ENCODE peak calls at places on chromosome 19, in eight cellular contexts. S, D, I, F, X, W, M and U are unnamed samples.

GRCh38 chr19:6947745-6948144 is 60.4 kb downstream of the ADGRE1 start:
- DNase-seq in F (no peak), W (no peak), D (peak; percentile 62), X (no peak), M (peak; percentile 66), S (no peak), I (no peak), U (peak; percentile 68)

GRCh38 chr19:38394488-38394887 is 6.0 kb downstream of the SPRED3 start:
- DNase-seq in F (no peak), I (peak; percentile 99), S (no peak), M (peak; percentile 51), X (no peak), W (peak; percentile 86), D (peak; percentile 59), U (no peak)

GRCh38 chr19:18637644-18638630 is 1.1 kb downstream of the KLHL26 start:
- DNase-seq in W (no peak), M (peak; percentile 86), F (no peak), D (no peak), X (no peak), I (peak; percentile 54), S (peak; percentile 73), U (peak; percentile 31)

GRCh38 chr19:36136975-36137686 is 2.7 kb upstream of the CAPNS1 start:
- DNase-seq in D (peak; percentile 51), M (peak; percentile 93), I (no peak), X (peak; percentile 47), F (peak; percentile 81), W (no peak), S (peak; percentile 80), U (peak; percentile 96)

GRCh38 chr19:48752511-48753365 is at the start of gene FUT1:
- DNase-seq in D (peak; percentile 47), S (peak; percentile 95), F (peak; percentile 69), M (peak; percentile 82), X (peak; percentile 37), W (peak; percentile 89), I (peak; percentile 98), U (no peak)

GRCh38 chr19:43574424-43575155 is 737 bp downstream of the XRCC1 start:
- DNase-seq in F (no peak), S (no peak), W (peak; percentile 38), D (peak; percentile 41), X (no peak), M (peak; percentile 60), I (no peak), U (no peak)

GRCh38 chr19:53958168-53958571 is 4.6 kb upstream of the CACNG8 start:
- DNase-seq in X (no peak), F (no peak), W (peak; percentile 86), S (no peak), D (peak; percentile 56), I (peak; percentile 96), M (peak; percentile 65), U (no peak)

GRCh38 chr19:44332145-44332544 is 24.3 kb downstream of the ZNF112 start:
- DNase-seq in X (no peak), F (no peak), D (no peak), I (no peak), S (no peak), W (no peak), M (no peak), U (no peak)

GRCh38 chr19:32387701-32388392 is 17.7 kb upstream of the DPY19L3 start:
- DNase-seq in W (no peak), X (no peak), S (no peak), D (peak; percentile 20), M (peak; percentile 73), I (no peak), F (peak; percentile 59), U (no peak)

GRCh38 chr19:800360-801029 is 3.2 kb downstream of the PTBP1 start:
- DNase-seq in I (no peak), D (peak; percentile 63), W (no peak), F (no peak), X (no peak), M (peak; percentile 93), S (peak; percentile 69), U (no peak)
- H3K4me1 ChIP-seq in I (peaks cover 30% of the 10 kb centered on the region), D (peaks cover 37% of the 10 kb centered on the region), W (peaks cover 39% of the 10 kb centered on the region), F (peaks cover 3% of the 10 kb centered on the region), X (peaks cover 68% of the 10 kb centered on the region), M (peaks cover 41% of the 10 kb centered on the region), S (peaks cover 72% of the 10 kb centered on the region), U (peaks cover 50% of the 10 kb centered on the region)

GRCh38 chr19:55673889-55674288 is 1.1 kb upstream of the EPN1 start:
- DNase-seq in X (no peak), I (no peak), S (no peak), F (no peak), M (no peak), W (no peak), D (no peak), U (no peak)

GRCh38 chr19:55674841-55675660 is at the start of gene EPN1:
- DNase-seq in F (peak; percentile 98), I (peak; percentile 99), S (peak; percentile 98), M (peak; percentile 100), W (peak; percentile 100), D (peak; percentile 98), X (peak; percentile 93), U (peak; percentile 98)

GRCh38 chr19:55672418-55672817 is 2.6 kb upstream of the EPN1 start:
- DNase-seq in M (peak; percentile 95), W (no peak), D (peak; percentile 50), X (no peak), I (no peak), F (no peak), S (no peak), U (no peak)

GRCh38 chr19:55674459-55674840 is 576 bp upstream of the EPN1 start:
- DNase-seq in W (peak; percentile 31), I (no peak), M (no peak), D (no peak), F (no peak), S (no peak), X (no peak), U (no peak)

GRCh38 chr19:55673465-55673864 is 1.6 kb upstream of the EPN1 start:
- DNase-seq in S (no peak), M (no peak), D (no peak), W (peak; percentile 28), I (no peak), X (no peak), F (no peak), U (no peak)
- H3K27ac ChIP-seq in S (no peak overlapping the region), M (no peak overlapping the region), D (peak overlapping the region; percentile 55), W (peak overlapping the region; percentile 20), I (peak overlapping the region; percentile 74), X (no peak overlapping the region), F (no peak overlapping the region), U (peak overlapping the region; percentile 96)

DNA sequence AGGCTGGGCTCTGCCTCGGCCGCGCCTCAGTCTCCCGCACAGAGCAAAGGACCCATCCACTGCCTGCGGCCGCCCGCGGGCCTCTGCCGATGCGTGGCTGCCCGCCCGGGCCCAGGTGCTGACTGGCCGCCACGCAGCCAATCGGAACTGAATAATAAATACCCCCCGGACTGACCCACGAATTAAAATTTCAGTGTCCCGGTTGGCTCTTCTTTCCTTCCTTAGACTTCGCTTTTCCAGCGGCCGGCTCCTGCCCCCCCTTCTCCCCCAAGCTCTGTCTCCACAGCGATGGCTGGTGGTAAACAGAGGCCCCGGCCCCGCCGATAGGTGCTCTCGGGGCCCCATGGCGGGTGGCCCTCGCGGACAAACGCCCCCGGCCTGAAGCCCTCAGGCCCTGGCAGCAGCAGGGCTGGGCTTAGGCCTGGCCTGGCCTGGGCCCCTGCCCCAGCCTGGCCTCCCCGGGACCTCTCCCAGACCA is 2.6 kb downstream of the ZBTB7A start:
- DNase-seq in I (no peak), D (peak; percentile 44), W (peak; percentile 47), M (peak; percentile 96), F (no peak), S (no peak), X (no peak), U (no peak)
- H3K4me1 ChIP-seq in I (peaks cover 26% of the 10 kb centered on the region), D (peaks cover 3% of the 10 kb centered on the region), W (peaks cover 13% of the 10 kb centered on the region), M (peaks cover 47% of the 10 kb centered on the region), F (no peaks in the 10 kb centered on the region), S (peaks cover 70% of the 10 kb centered on the region), X (peaks cover 63% of the 10 kb centered on the region), U (peaks cover 52% of the 10 kb centered on the region)

DNA sequence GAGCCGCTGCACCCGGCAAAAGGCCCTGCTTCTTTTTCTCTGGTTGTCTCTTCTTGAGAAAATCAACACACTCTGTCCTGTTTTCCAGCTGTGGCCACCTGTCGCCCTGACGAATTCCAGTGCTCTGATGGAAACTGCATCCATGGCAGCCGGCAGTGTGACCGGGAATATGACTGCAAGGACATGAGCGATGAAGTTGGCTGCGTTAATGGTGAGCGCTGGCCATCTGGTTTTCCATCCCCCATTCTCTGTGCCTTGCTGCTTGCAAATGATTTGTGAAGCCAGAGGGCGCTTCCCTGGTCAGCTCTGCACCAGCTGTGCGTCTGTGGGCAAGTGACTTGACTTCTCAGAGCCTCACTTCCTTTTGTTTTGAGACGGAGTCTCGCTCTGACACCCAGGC is 17.2 kb downstream of the LDLR start:
- DNase-seq in X (no peak), I (no peak), D (no peak), S (no peak), W (no peak), F (no peak), M (no peak), U (no peak)
- H3K27ac ChIP-seq in X (no peak overlapping the region), I (peak overlapping the region; percentile 69), D (peak overlapping the region; percentile 48), S (peak overlapping the region; percentile 20), W (no peak overlapping the region), F (no peak overlapping the region), M (no peak overlapping the region), U (no peak overlapping the region)